ENCODE peak calls at places on chromosomes 6 and 20, in nine cellular contexts. J, S, R, U, V, P, L, T and I are unnamed samples.

GRCh38 chr20:4303136-4303535 is 287.8 kb upstream of the RNF24 start:
- DNase-seq in J (no peak), S (no peak), R (no peak), U (no peak), V (no peak), P (no peak), L (peak), T (peak), I (no peak)

GRCh38 chr6:55578537-55579363 is at the start of gene HMGCLL1:
- DNase-seq in J (no peak), S (no peak), R (peak), U (no peak), V (no peak), P (peak), L (no peak), T (no peak), I (no peak)

GRCh38 chr6:98146656-98147055 is 687.7 kb upstream of the POU3F2 start:
- DNase-seq in J (no peak), S (no peak), R (no peak), U (no peak), V (no peak), P (no peak), L (no peak), T (no peak), I (no peak)

GRCh38 chr6:67497749-67498148 is 1137.3 kb upstream of the ADGRB3 start:
- DNase-seq in J (no peak), S (no peak), R (no peak), U (no peak), V (no peak), P (no peak), L (no peak), T (no peak), I (no peak)

GRCh38 chr6:151452750-151453427 is 963 bp upstream of the RMND1 start:
- DNase-seq in J (no peak), S (no peak), R (peak), U (peak), V (no peak), P (no peak), L (no peak), T (peak), I (no peak)

GRCh38 chr20:63958964-63959698 is 2.9 kb upstream of the UCKL1 start:
- DNase-seq in J (no peak), S (no peak), R (no peak), U (no peak), V (peak), P (no peak), L (no peak), T (no peak), I (no peak)

GRCh38 chr6:52331793-52332457 is 30.0 kb upstream of the PAQR8 start:
- DNase-seq in J (no peak), S (no peak), R (no peak), U (no peak), V (no peak), P (peak), L (no peak), T (no peak), I (no peak)

GRCh38 chr6:72035483-72035882 is 149.1 kb downstream of the RIMS1 start:
- DNase-seq in J (no peak), S (no peak), R (no peak), U (peak), V (no peak), P (no peak), L (no peak), T (no peak), I (no peak)

GRCh38 chr20:34040300-34041015 is 46.7 kb downstream of the RALY start:
- DNase-seq in J (no peak), S (no peak), R (no peak), U (no peak), V (no peak), P (no peak), L (no peak), T (no peak), I (no peak)

GRCh38 chr20:31992086-31992485 is 18.2 kb upstream of the CCM2L start:
- DNase-seq in J (no peak), S (no peak), R (no peak), U (no peak), V (no peak), P (no peak), L (no peak), T (no peak), I (no peak)

GRCh38 chr6:140379919-140380318 is 1005.5 kb upstream of the CITED2 start:
- DNase-seq in J (no peak), S (no peak), R (no peak), U (peak), V (no peak), P (no peak), L (no peak), T (no peak), I (no peak)

GRCh38 chr20:11296951-11297350 is 620.7 kb upstream of the BTBD3 start:
- DNase-seq in J (no peak), S (no peak), R (peak), U (no peak), V (no peak), P (no peak), L (no peak), T (no peak), I (no peak)

GRCh38 chr6:32995448-32995847 is 13.9 kb downstream of the HLA-DOA start:
- DNase-seq in J (no peak), S (no peak), R (no peak), U (no peak), V (no peak), P (no peak), L (no peak), T (no peak), I (no peak)

GRCh38 chr6:47977314-47977713 is 133.7 kb downstream of the PTCHD4 start:
- DNase-seq in J (no peak), S (no peak), R (no peak), U (no peak), V (no peak), P (no peak), L (no peak), T (no peak), I (no peak)

GRCh38 chr20:45419188-45420091 is 3.5 kb downstream of the PIGT start:
- DNase-seq in J (peak), S (no peak), R (peak), U (peak), V (no peak), P (no peak), L (peak), T (peak), I (peak)

GRCh38 chr6:12884983-12885382 is 168.4 kb downstream of the PHACTR1 start:
- DNase-seq in J (no peak), S (no peak), R (peak), U (no peak), V (no peak), P (no peak), L (no peak), T (no peak), I (no peak)

GRCh38 chr6:116447496-116448011 is 13.6 kb upstream of the CALHM6 start:
- DNase-seq in J (no peak), S (no peak), R (peak), U (peak), V (no peak), P (no peak), L (peak), T (no peak), I (no peak)

GRCh38 chr6:5981274-5982026 is 25.3 kb downstream of the NRN1 start:
- DNase-seq in J (no peak), S (no peak), R (peak), U (peak), V (no peak), P (no peak), L (no peak), T (no peak), I (no peak)

GRCh38 chr6:12608016-12608860 is 108.3 kb upstream of the PHACTR1 start:
- DNase-seq in J (no peak), S (no peak), R (peak), U (peak), V (no peak), P (no peak), L (no peak), T (no peak), I (no peak)

GRCh38 chr6:155448823-155449789 is 6.5 kb downstream of the NOX3 start:
- DNase-seq in J (no peak), S (no peak), R (no peak), U (no peak), V (no peak), P (no peak), L (no peak), T (no peak), I (no peak)

GRCh38 chr6:53189554-53189953 is 40.9 kb upstream of the GCM1 start:
- DNase-seq in J (no peak), S (no peak), R (peak), U (peak), V (no peak), P (no peak), L (no peak), T (no peak), I (no peak)

GRCh38 chr20:33658929-33659328 is 3.2 kb upstream of the C20orf144 start:
- DNase-seq in J (no peak), S (no peak), R (no peak), U (no peak), V (no peak), P (no peak), L (no peak), T (no peak), I (no peak)

GRCh38 chr6:50271266-50271665 is 221.5 kb upstream of the DEFB112 start:
- DNase-seq in J (no peak), S (no peak), R (no peak), U (no peak), V (no peak), P (no peak), L (no peak), T (no peak), I (no peak)

GRCh38 chr20:44419131-44419844 is 56.4 kb upstream of the TTPAL start:
- DNase-seq in J (no peak), S (no peak), R (no peak), U (no peak), V (no peak), P (no peak), L (no peak), T (no peak), I (no peak)

GRCh38 chr20:35223941-35224340 is 2.5 kb upstream of the MMP24 start:
- DNase-seq in J (no peak), S (no peak), R (no peak), U (no peak), V (no peak), P (no peak), L (no peak), T (no peak), I (no peak)

GRCh38 chr20:35226775-35227681 is 538 bp downstream of the MMP24 start:
- DNase-seq in J (no peak), S (peak), R (peak), U (peak), V (peak), P (peak), L (peak), T (no peak), I (no peak)

GRCh38 chr20:35224536-35224935 is 2.0 kb upstream of the MMP24 start:
- DNase-seq in J (no peak), S (no peak), R (no peak), U (no peak), V (no peak), P (no peak), L (no peak), T (no peak), I (no peak)

GRCh38 chr20:35225319-35226125 is 968 bp upstream of the MMP24 start:
- DNase-seq in J (no peak), S (no peak), R (peak), U (no peak), V (no peak), P (no peak), L (no peak), T (no peak), I (no peak)

GRCh38 chr20:35226126-35226774 is at the start of gene MMP24:
- DNase-seq in J (no peak), S (no peak), R (no peak), U (no peak), V (no peak), P (peak), L (no peak), T (no peak), I (no peak)
- H3K4me3 ChIP-seq in J (peak), S (no peak), R (peak), U (peak), V (no peak), P (peak), L (peak), T (no peak), I (no peak)

DNA sequence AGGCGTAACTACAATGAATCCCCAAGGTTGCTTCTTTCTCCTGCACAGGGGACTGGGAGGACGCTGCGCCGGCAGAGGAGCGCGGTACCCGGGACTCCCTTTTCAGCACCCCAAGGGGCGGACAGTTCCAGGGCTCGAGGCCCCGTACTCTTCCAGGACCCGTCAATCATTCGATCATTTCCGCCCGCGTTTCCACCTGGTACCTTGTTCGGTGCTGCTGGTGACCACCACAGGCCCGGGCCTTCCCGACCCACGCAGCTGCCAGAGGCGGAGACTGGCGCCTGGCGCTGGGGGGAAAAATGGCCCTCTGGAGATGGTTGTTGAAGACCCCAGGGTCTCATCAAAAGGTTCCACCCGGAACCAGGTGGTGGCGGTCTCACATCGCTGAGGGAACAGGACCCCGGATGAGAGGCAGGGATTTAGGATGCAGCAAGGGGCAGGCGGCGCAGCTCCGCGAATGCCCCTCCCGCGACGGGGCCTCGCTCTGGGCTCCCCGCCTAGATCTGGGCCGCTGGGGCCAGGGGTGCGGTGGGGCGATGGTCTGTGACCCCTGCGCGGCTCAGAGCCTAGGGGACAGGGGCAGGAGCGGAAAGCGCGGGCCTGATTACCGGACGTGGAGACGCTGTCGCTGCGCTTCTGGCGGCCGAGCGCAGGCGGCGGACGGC is 744 bp downstream of the VSX1 start:
- DNase-seq in J (peak), S (peak), R (peak), U (peak), V (no peak), P (peak), L (peak), T (peak), I (no peak)
- H3K4me3 ChIP-seq in J (no peak), S (no peak), R (peak), U (no peak), V (no peak), P (peak), L (no peak), T (no peak), I (no peak)

GRCh38 chr6:159061805-159062563 is 17.2 kb upstream of the TAGAP start:
- DNase-seq in J (no peak), S (no peak), R (no peak), U (no peak), V (peak), P (no peak), L (no peak), T (no peak), I (no peak)

GRCh38 chr6:159062564-159062945 is 17.8 kb upstream of the TAGAP start:
- DNase-seq in J (no peak), S (peak), R (no peak), U (no peak), V (peak), P (no peak), L (no peak), T (no peak), I (no peak)

GRCh38 chr6:159063549-159063948 is 18.8 kb upstream of the TAGAP start:
- DNase-seq in J (no peak), S (no peak), R (no peak), U (no peak), V (no peak), P (no peak), L (no peak), T (no peak), I (no peak)

GRCh38 chr6:159061146-159061545 is 16.4 kb upstream of the TAGAP start:
- DNase-seq in J (no peak), S (no peak), R (no peak), U (no peak), V (no peak), P (no peak), L (no peak), T (no peak), I (no peak)

DNA sequence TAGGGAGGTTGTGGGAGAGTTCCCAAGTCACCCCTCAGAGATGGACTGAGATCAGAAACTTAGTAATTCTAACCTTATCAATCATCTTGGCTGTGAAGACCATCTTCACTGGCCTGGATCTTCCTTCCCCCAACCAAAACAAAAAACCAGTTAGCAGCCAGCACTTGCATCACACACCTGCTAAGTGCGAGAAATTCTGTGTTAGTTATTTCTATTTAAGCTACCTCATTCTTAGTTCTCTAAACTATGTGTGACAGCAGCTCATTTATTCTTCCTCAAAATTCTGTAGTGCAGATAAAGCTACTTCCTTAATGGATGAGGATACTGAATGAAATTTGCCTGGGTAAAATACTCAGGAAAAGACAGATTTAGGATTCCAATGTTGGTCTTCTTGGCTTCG is 18.2 kb upstream of the TAGAP start:
- DNase-seq in J (no peak), S (no peak), R (no peak), U (no peak), V (no peak), P (no peak), L (no peak), T (no peak), I (no peak)
- H3K4me3 ChIP-seq in J (no peak), S (peak), R (no peak), U (no peak), V (no peak), P (no peak), L (no peak), T (no peak), I (no peak)

GRCh38 chr6:79570802-79571367 is 33.7 kb upstream of the LCA5 start:
- DNase-seq in J (no peak), S (no peak), R (peak), U (peak), V (no peak), P (no peak), L (no peak), T (no peak), I (no peak)
- H3K4me3 ChIP-seq in J (no peak), S (no peak), R (no peak), U (peak), V (no peak), P (peak), L (no peak), T (peak), I (no peak)